ENCODE peak calls at places on chromosomes 5 and 9, in ten cellular contexts. H is brain microvascular endothelial cell, C is hepatocyte, X is astrocyte of the cerebellum, U is fibroblast of pulmonary artery, S is GM23338, T is astrocyte of the spinal cord, Y is Panc1, V is fibroblast of lung, F is GM12878. O is an unnamed sample.

GRCh38 chr5:174692381-174692780 is 32.0 kb upstream of the MSX2 start:
- DNase-seq in H (no peak), C (no peak), X (no peak), U (no peak), S (peak), T (no peak), Y (no peak), V (no peak), F (no peak), O (no peak)

GRCh38 chr5:135997936-135998335 is 30.9 kb upstream of the TGFBI start:
- DNase-seq in H (no peak), C (no peak), X (no peak), U (no peak), S (peak), T (no peak), Y (no peak), V (no peak), F (no peak), O (no peak)

GRCh38 chr5:148146487-148146886 is 21.9 kb upstream of the SPINK14 start:
- DNase-seq in H (no peak), C (no peak), X (no peak), U (no peak), S (no peak), T (no peak), Y (no peak), V (no peak), F (no peak), O (no peak)

GRCh38 chr5:18276939-18277338 is 642.7 kb downstream of the TAF11L14 start:
- DNase-seq in H (no peak), C (no peak), X (no peak), U (no peak), S (no peak), T (no peak), Y (no peak), V (no peak), F (no peak), O (no peak)

GRCh38 chr9:123322771-123323481 is 33.1 kb upstream of the CRB2 start:
- DNase-seq in H (no peak), C (no peak), X (no peak), U (no peak), S (no peak), T (no peak), Y (no peak), V (no peak), F (no peak), O (no peak)

GRCh38 chr9:88746029-88746743 is 211.2 kb downstream of the NXNL2 start:
- DNase-seq in H (peak), C (peak), X (peak), U (peak), S (no peak), T (peak), Y (no peak), V (peak), F (no peak), O (no peak)

GRCh38 chr9:133135193-133135745 is 14.2 kb upstream of the RALGDS start:
- DNase-seq in H (peak), C (no peak), X (peak), U (peak), S (no peak), T (peak), Y (peak), V (peak), F (no peak), O (peak)

GRCh38 chr5:1005362-1005851 is 3.2 kb upstream of the NKD2 start:
- DNase-seq in H (no peak), C (no peak), X (no peak), U (no peak), S (no peak), T (no peak), Y (no peak), V (no peak), F (no peak), O (no peak)

GRCh38 chr9:72473474-72474241 is 47.8 kb upstream of the TMC1 start:
- DNase-seq in H (no peak), C (no peak), X (no peak), U (peak), S (no peak), T (peak), Y (no peak), V (peak), F (peak), O (peak)

GRCh38 chr9:134325813-134326753 is at the start of gene RXRA:
- DNase-seq in H (peak), C (peak), X (peak), U (peak), S (peak), T (peak), Y (no peak), V (peak), F (no peak), O (no peak)

GRCh38 chr9:135815433-135816178 is 91.7 kb downstream of the CAMSAP1 start:
- DNase-seq in H (no peak), C (no peak), X (no peak), U (no peak), S (no peak), T (no peak), Y (no peak), V (no peak), F (no peak), O (no peak)

GRCh38 chr5:121296357-121296756 is 555.3 kb upstream of the FTMT start:
- DNase-seq in H (no peak), C (no peak), X (no peak), U (no peak), S (no peak), T (no peak), Y (no peak), V (no peak), F (no peak), O (no peak)

GRCh38 chr5:146719179-146719578 is 159.4 kb downstream of the PPP2R2B start:
- DNase-seq in H (no peak), C (no peak), X (no peak), U (no peak), S (no peak), T (no peak), Y (no peak), V (no peak), F (no peak), O (no peak)

GRCh38 chr5:121873409-121873808 is 21.7 kb downstream of the FTMT start:
- DNase-seq in H (no peak), C (no peak), X (no peak), U (no peak), S (no peak), T (no peak), Y (no peak), V (no peak), F (no peak), O (no peak)

GRCh38 chr5:120096413-120096812 is 367.7 kb upstream of the PRR16 start:
- DNase-seq in H (peak), C (no peak), X (peak), U (peak), S (no peak), T (peak), Y (no peak), V (peak), F (no peak), O (peak)

GRCh38 chr5:39775058-39775457 is 350.3 kb upstream of the DAB2 start:
- DNase-seq in H (peak), C (no peak), X (no peak), U (peak), S (no peak), T (peak), Y (no peak), V (peak), F (no peak), O (no peak)

GRCh38 chr5:99605904-99606303 is 677.1 kb upstream of the CHD1 start:
- DNase-seq in H (no peak), C (no peak), X (no peak), U (no peak), S (no peak), T (no peak), Y (no peak), V (no peak), F (no peak), O (no peak)

GRCh38 chr5:2579126-2579525 is 172.4 kb downstream of the IRX2 start:
- DNase-seq in H (no peak), C (peak), X (no peak), U (no peak), S (peak), T (no peak), Y (no peak), V (no peak), F (no peak), O (no peak)

GRCh38 chr5:36739751-36740221 is 133.4 kb downstream of the SLC1A3 start:
- DNase-seq in H (peak), C (peak), X (peak), U (peak), S (peak), T (peak), Y (peak), V (peak), F (no peak), O (no peak)

GRCh38 chr5:15510816-15511215 is 10.8 kb downstream of the FBXL7 start:
- DNase-seq in H (no peak), C (no peak), X (no peak), U (no peak), S (no peak), T (no peak), Y (no peak), V (no peak), F (no peak), O (no peak)

GRCh38 chr5:74567351-74567870 is 73.1 kb downstream of the ENC1 start:
- DNase-seq in H (no peak), C (peak), X (no peak), U (no peak), S (no peak), T (no peak), Y (no peak), V (no peak), F (no peak), O (no peak)

GRCh38 chr5:102809033-102809432 is 53.9 kb downstream of the PAM start:
- DNase-seq in H (no peak), C (no peak), X (no peak), U (no peak), S (no peak), T (peak), Y (no peak), V (peak), F (no peak), O (peak)

GRCh38 chr9:72467766-72468738 is 53.4 kb upstream of the TMC1 start:
- DNase-seq in H (peak), C (no peak), X (peak), U (peak), S (no peak), T (peak), Y (no peak), V (no peak), F (no peak), O (no peak)

GRCh38 chr9:2663486-2663885 is 41.9 kb downstream of the VLDLR start:
- DNase-seq in H (no peak), C (no peak), X (no peak), U (no peak), S (no peak), T (no peak), Y (no peak), V (no peak), F (no peak), O (no peak)

GRCh38 chr5:4989121-4989520 is 151.0 kb upstream of the ADAMTS16 start:
- DNase-seq in H (no peak), C (no peak), X (no peak), U (no peak), S (no peak), T (no peak), Y (no peak), V (no peak), F (no peak), O (peak)

DNA sequence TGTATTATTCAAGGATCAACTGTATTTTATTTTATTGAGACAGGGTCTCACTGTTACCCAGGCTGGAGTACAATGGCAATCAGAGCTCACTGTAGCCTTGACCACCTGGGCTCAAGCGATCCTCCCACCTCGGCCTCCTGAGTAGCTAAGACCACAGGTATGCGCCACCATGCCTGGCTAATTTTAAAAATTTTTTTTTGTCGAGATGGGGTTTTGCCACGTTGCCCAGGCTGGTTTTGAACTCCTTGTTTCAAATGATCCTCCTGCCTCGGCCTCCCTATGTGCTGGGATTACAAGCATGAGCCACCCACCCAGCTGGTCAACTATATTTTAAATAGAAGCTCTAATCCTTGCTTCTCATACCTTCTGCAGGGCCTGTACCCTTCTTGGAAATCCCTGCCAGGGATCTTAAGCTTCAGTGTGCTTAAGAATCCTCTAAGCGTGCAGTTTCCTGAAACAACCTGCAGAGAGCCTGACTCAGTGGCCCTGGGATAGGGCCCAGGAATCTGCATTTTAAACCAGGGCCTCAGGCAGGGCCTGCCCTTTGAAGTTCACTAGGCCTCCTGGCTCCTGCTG is 2.9 kb downstream of the AKNA start:
- DNase-seq in H (no peak), C (no peak), X (no peak), U (no peak), S (no peak), T (no peak), Y (no peak), V (no peak), F (no peak), O (no peak)
- TF ChIP-seq CTCF in H (no peak), C (no peak), X (no peak), U (no peak), S (no peak), T (no peak), Y (no peak), V (no peak), F (no peak), O (no peak)

GRCh38 chr5:88890070-88890781 is 7.2 kb upstream of the MEF2C start:
- DNase-seq in H (no peak), C (no peak), X (no peak), U (no peak), S (no peak), T (no peak), Y (no peak), V (no peak), F (no peak), O (no peak)

GRCh38 chr5:88886756-88887741 is 4.1 kb upstream of the MEF2C start:
- DNase-seq in H (no peak), C (no peak), X (no peak), U (no peak), S (no peak), T (no peak), Y (no peak), V (no peak), F (no peak), O (no peak)

GRCh38 chr5:88889165-88890069 is 6.4 kb upstream of the MEF2C start:
- DNase-seq in H (no peak), C (peak), X (no peak), U (peak), S (peak), T (peak), Y (no peak), V (peak), F (no peak), O (no peak)

GRCh38 chr5:88888291-88888690 is 5.3 kb upstream of the MEF2C start:
- DNase-seq in H (no peak), C (no peak), X (no peak), U (no peak), S (no peak), T (no peak), Y (no peak), V (no peak), F (no peak), O (no peak)

GRCh38 chr5:88888799-88889164 is 5.8 kb upstream of the MEF2C start:
- DNase-seq in H (no peak), C (no peak), X (no peak), U (no peak), S (no peak), T (no peak), Y (no peak), V (no peak), F (no peak), O (no peak)
- H3K4me3 ChIP-seq in H (peak), C (peak), X (peak), U (peak), S (peak), T (peak), Y (peak), V (peak), F (peak), O (peak)

DNA sequence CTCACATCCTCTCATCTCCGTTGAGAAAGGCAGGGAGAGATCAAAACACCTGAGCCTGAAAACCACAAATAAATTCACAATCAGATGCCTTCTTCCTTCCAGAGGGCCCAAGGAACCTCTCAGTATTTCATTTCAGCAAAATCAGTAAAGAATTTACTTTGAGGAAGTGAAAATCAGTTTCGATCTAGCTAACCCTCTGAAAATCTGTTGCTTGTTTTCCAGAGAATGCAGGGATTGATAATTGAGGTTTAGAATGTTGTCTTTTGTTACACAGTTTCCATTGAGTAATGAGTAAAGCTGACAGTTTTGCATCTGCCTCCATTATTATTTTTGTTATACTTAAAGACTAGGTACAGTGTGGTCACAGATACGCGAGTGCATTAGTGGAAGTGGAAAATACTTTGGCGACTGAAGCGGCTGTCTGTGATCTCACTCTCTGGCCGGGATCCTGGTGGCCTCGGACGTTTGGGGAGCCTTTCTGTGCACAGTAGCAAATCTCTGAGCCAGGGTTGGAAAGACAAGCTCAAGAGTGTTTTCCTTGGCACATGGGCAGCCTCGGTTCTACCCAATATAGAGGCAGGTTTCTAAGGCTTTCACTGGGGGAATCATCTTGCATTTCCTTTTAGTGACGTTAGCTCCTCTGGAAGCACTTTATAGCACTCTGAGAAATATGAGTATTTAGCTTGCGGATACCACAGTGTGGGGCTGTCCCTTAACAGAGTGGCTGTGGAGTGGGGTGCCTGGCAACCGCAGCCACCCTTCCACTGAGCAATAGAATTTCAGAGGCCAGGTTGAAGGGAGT is 32.2 kb upstream of the ANGPTL2 start:
- DNase-seq in H (peak), C (no peak), X (peak), U (peak), S (no peak), T (peak), Y (no peak), V (peak), F (peak), O (no peak)
- TF ChIP-seq CTCF in H (no peak), C (no peak), X (no peak), U (no peak), S (no peak), T (peak), Y (no peak), V (no peak), F (peak), O (no peak)

DNA sequence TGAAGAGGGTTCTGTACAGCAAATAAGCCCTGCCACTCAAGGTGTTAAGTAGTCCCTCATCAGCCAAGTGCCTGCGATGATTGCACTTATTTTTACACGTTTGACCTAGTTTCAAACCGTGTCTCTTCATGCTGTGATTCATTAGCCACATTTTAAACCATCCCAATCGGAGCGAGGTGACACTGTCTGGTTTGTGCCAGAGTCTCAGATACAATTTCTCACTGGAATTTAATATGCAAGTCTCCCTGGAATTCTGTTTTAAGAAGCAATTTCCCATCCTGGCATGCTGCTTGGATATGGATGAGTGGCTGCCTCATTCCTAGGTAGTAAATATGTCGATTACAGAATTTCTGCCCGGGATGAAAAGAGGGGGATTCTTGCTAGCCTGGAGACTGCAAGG is 1.6 kb downstream of the INSYN2B start:
- DNase-seq in H (no peak), C (no peak), X (no peak), U (no peak), S (no peak), T (peak), Y (no peak), V (no peak), F (no peak), O (peak)
- H3K4me3 ChIP-seq in H (peak), C (no peak), X (peak), U (peak), S (no peak), T (peak), Y (peak), V (peak), F (no peak), O (peak)

GRCh38 chr5:6296524-6296923 is 81.8 kb downstream of the MED10 start:
- DNase-seq in H (no peak), C (no peak), X (no peak), U (no peak), S (peak), T (no peak), Y (no peak), V (no peak), F (no peak), O (no peak)
- TF ChIP-seq CTCF in H (no peak), C (no peak), X (no peak), U (no peak), S (peak), T (no peak), Y (peak), V (no peak), F (peak), O (no peak)

GRCh38 chr5:108924457-108924961 is 176.8 kb downstream of the FER start:
- DNase-seq in H (no peak), C (peak), X (no peak), U (no peak), S (peak), T (no peak), Y (no peak), V (no peak), F (no peak), O (no peak)
- H3K4me3 ChIP-seq in H (no peak), C (no peak), X (no peak), U (no peak), S (no peak), T (no peak), Y (no peak), V (no peak), F (no peak), O (peak)

GRCh38 chr9:111300140-111300735 is 29.8 kb downstream of the OR2K2 start:
- DNase-seq in H (no peak), C (no peak), X (no peak), U (no peak), S (peak), T (no peak), Y (no peak), V (no peak), F (no peak), O (no peak)
- TF ChIP-seq CTCF in H (peak), C (no peak), X (no peak), U (no peak), S (peak), T (no peak), Y (no peak), V (no peak), F (no peak), O (no peak)

O was measured in epithelial cell of proximal tubule.